ENCODE peak calls at places on chromosome 11, in nine cellular contexts. Z is mucosa of descending colon, R is gastrocnemius medialis, H is foreskin fibroblast, I is HCT116, V is NB4, K is fibroblast of lung, J is HFF-Myc, X is H9. U is an unnamed sample.
A peak's percentile ranks its signal among the peaks of the same experiment; 100 is the strongest.

GRCh38 chr11:12249590-12250260 is 127.6 kb upstream of the PARVA start:
- DNase-seq in R (no peak), Z (peak; percentile 64), X (no peak), I (no peak), K (no peak), V (no peak), H (no peak), J (no peak), U (no peak)

GRCh38 chr11:13772223-13773046 is 104.0 kb downstream of the FAR1 start:
- DNase-seq in V (peak; percentile 74), Z (no peak), X (no peak), H (peak; percentile 76), R (no peak), I (peak; percentile 67), K (peak; percentile 77), J (peak; percentile 30), U (no peak)

GRCh38 chr11:129846508-129847335 is 31.1 kb downstream of the TMEM45B start:
- DNase-seq in Z (no peak), X (no peak), J (peak; percentile 79), I (no peak), R (no peak), K (peak; percentile 91), V (no peak), H (peak; percentile 86), U (no peak)

GRCh38 chr11:393219-394033 is 583 bp upstream of the PKP3 start:
- DNase-seq in I (peak; percentile 57), H (peak; percentile 96), R (no peak), X (no peak), V (peak; percentile 62), K (peak; percentile 66), J (no peak), Z (peak; percentile 65), U (peak; percentile 53)

GRCh38 chr11:119316017-119316728 is 757 bp downstream of the MCAM start:
- DNase-seq in J (no peak), V (no peak), Z (peak; percentile 46), X (no peak), H (no peak), I (no peak), R (no peak), K (no peak), U (no peak)

GRCh38 chr11:118742304-118742703 is 48.7 kb downstream of the DDX6 start:
- DNase-seq in H (no peak), K (no peak), J (no peak), Z (no peak), I (no peak), X (no peak), V (no peak), R (no peak), U (no peak)

GRCh38 chr11:115682101-115682500 is 177.9 kb upstream of the CADM1 start:
- DNase-seq in X (no peak), J (no peak), K (peak; percentile 37), Z (no peak), V (no peak), I (no peak), R (no peak), H (no peak), U (no peak)

GRCh38 chr11:95917188-95918036 is 6.5 kb downstream of the MTMR2 start:
- DNase-seq in I (no peak), Z (no peak), J (no peak), K (peak; percentile 44), V (no peak), X (no peak), H (no peak), R (no peak), U (no peak)

GRCh38 chr11:92447586-92447985 is 223.0 kb downstream of the FAT3 start:
- DNase-seq in K (no peak), V (no peak), X (no peak), I (no peak), R (no peak), Z (no peak), H (no peak), J (no peak), U (no peak)

GRCh38 chr11:74388678-74389327 is 9.4 kb downstream of the PGM2L1 start:
- DNase-seq in X (peak; percentile 50), I (no peak), Z (no peak), R (peak; percentile 32), K (peak; percentile 65), H (peak; percentile 75), J (peak; percentile 11), V (peak; percentile 71), U (no peak)

GRCh38 chr11:71551711-71552110 is 3.5 kb downstream of the KRTAP5-9 start:
- DNase-seq in R (no peak), X (no peak), V (peak; percentile 69), K (no peak), J (no peak), Z (no peak), I (no peak), H (no peak), U (no peak)

GRCh38 chr11:44017443-44018126 is 30.2 kb upstream of the ACCSL start:
- DNase-seq in V (no peak), Z (no peak), J (no peak), I (no peak), K (no peak), R (no peak), X (no peak), H (no peak), U (no peak)

GRCh38 chr11:128323381-128323780 is 264.0 kb downstream of the ETS1 start:
- DNase-seq in R (no peak), J (no peak), I (no peak), K (peak; percentile 51), Z (no peak), X (no peak), H (peak; percentile 62), V (peak; percentile 45), U (no peak)

GRCh38 chr11:11843233-11843632 is 1.5 kb downstream of the USP47 start:
- DNase-seq in K (peak; percentile 90), Z (no peak), X (no peak), I (no peak), H (peak; percentile 72), R (no peak), J (no peak), V (peak; percentile 32), U (no peak)

GRCh38 chr11:44275241-44275640 is 34.7 kb downstream of the ALX4 start:
- DNase-seq in K (no peak), V (no peak), R (no peak), X (no peak), J (no peak), H (no peak), I (no peak), Z (no peak), U (no peak)

GRCh38 chr11:35583843-35584242 is 34.4 kb upstream of the FJX1 start:
- DNase-seq in H (peak; percentile 52), X (no peak), I (no peak), V (no peak), Z (no peak), K (no peak), J (no peak), R (no peak), U (no peak)

GRCh38 chr11:35579557-35580396 is 38.5 kb upstream of the FJX1 start:
- DNase-seq in X (no peak), H (peak; percentile 96), K (peak; percentile 97), R (no peak), Z (no peak), V (peak; percentile 58), I (peak; percentile 46), J (peak; percentile 97), U (no peak)

GRCh38 chr11:35582033-35582432 is 36.2 kb upstream of the FJX1 start:
- DNase-seq in K (no peak), X (no peak), I (no peak), Z (no peak), H (no peak), J (no peak), V (no peak), R (no peak), U (no peak)

GRCh38 chr11:35583126-35583525 is 35.1 kb upstream of the FJX1 start:
- DNase-seq in R (no peak), K (peak; percentile 64), Z (no peak), H (peak; percentile 93), J (no peak), V (no peak), X (no peak), I (no peak), U (no peak)

DNA sequence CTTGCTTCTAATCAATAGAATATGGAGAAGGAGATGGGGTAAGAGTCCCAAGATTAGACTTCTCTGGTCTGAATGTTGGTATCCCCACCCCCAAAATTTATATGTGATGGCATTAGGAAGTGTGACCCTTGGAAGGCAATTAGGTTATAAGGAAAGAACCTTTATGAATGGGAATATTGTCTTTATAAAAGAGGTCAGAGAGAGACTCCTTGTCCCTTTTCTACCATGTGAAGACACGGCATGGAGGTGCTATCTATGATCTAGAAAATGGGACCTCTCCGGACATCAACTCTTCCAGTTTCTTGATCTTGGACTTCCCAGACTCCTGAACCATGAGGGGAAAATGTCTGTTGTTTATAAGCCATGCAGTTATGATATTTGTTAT is 37.9 kb upstream of the FJX1 start:
- DNase-seq in Z (no peak), K (no peak), V (no peak), H (no peak), I (no peak), J (no peak), X (no peak), R (no peak), U (no peak)
- TF ChIP-seq CTCF in Z (no peak), K (no peak), V (no peak), H (no peak), I (no peak), J (no peak), X (no peak), R (no peak), U (no peak)

GRCh38 chr11:87879118-87879517 is 296.1 kb downstream of the RAB38 start:
- DNase-seq in Z (no peak), I (no peak), R (no peak), K (peak; percentile 54), J (peak; percentile 41), V (no peak), X (no peak), H (peak; percentile 81), U (no peak)

DNA sequence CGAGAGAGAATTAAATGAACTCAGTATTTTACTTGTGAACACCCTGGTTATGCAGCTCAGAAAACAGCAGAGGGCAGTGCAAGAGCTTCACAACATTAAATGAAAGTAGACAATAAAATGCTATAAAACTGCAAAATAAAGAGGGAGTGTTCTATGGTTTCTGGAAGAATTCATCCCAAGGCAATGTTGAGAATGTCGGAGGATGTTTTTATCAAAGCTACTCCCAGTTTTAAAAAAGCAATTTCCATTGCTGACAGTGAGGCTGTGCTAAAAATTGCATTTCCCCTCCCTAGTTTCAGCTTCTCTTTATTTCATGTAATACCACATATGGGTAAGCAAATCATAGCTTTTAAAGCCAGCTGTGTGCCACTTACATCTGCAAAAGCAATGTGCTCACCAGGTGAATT is 296.9 kb downstream of the RAB38 start:
- DNase-seq in K (peak; percentile 67), R (no peak), H (peak; percentile 80), V (peak; percentile 44), Z (no peak), I (peak; percentile 21), X (no peak), J (peak; percentile 33), U (no peak)
- TF ChIP-seq CTCF in K (peak; percentile 67), R (no peak), H (peak; percentile 63), V (peak; percentile 35), Z (no peak), I (peak; percentile 42), X (peak; percentile 67), J (peak; percentile 48), U (peak; percentile 23)

GRCh38 chr11:101914737-101915426 is at the start of gene CEP126:
- DNase-seq in J (peak; percentile 62), K (peak; percentile 95), Z (peak; percentile 96), H (peak; percentile 98), V (peak; percentile 65), R (peak; percentile 87), X (peak; percentile 95), I (peak; percentile 81), U (peak; percentile 93)
- TF ChIP-seq CTCF in J (peak; percentile 32), K (peak; percentile 42), Z (peak; percentile 48), H (peak; percentile 53), V (no peak), R (peak; percentile 54), X (peak; percentile 49), I (no peak), U (peak; percentile 43)

GRCh38 chr11:65858354-65859133 is 564 bp upstream of the CFL1 start:
- DNase-seq in X (no peak), J (no peak), Z (no peak), R (no peak), H (no peak), I (no peak), V (no peak), K (no peak), U (no peak)
- TF ChIP-seq CTCF in X (no peak), J (no peak), Z (no peak), R (no peak), H (no peak), I (no peak), V (no peak), K (no peak), U (no peak)